ENCODE peak calls at places on chromosomes 6 and 20, in six cellular contexts. D is non-pigmented ciliary epithelial cell, S is NCI-H1092 treated with DMSO at 0.1 percent for 48 hours, W is Karpas-422, Y is left cardiac atrium, P is iris pigment epithelial cell. K is an unnamed sample.

GRCh38 chr6:110543106-110543505 is 66.7 kb upstream of the SLC22A16 start:
- DNase-seq in D (no peak), S (no peak), W (no peak), Y (no peak), P (no peak), K (no peak)

GRCh38 chr6:33418690-33419291 is 884 bp upstream of the CUTA start:
- DNase-seq in D (no peak), S (no peak), W (no peak), Y (no peak), P (peak; percentile 59), K (no peak)

GRCh38 chr6:44342489-44342888 is at the start of gene SPATS1:
- DNase-seq in D (no peak), S (peak; percentile 66), W (no peak), Y (no peak), P (peak; percentile 6), K (no peak)

GRCh38 chr6:18154507-18155272 is at the start of gene TPMT:
- DNase-seq in D (no peak), S (peak; percentile 93), W (peak; percentile 51), Y (peak; percentile 26), P (no peak), K (no peak)

GRCh38 chr6:16929814-16930213 is 168.6 kb upstream of the ATXN1 start:
- DNase-seq in D (peak; percentile 79), S (no peak), W (no peak), Y (no peak), P (peak; percentile 95), K (peak; percentile 98)

GRCh38 chr6:39360378-39360777 is 37.9 kb upstream of the KCNK16 start:
- DNase-seq in D (no peak), S (no peak), W (no peak), Y (no peak), P (no peak), K (no peak)

GRCh38 chr6:1787894-1788293 is 178.2 kb downstream of the FOXC1 start:
- DNase-seq in D (no peak), S (no peak), W (no peak), Y (peak; percentile 57), P (peak; percentile 92), K (peak; percentile 20)

GRCh38 chr20:62171245-62171644 is 11.6 kb upstream of the MTG2 start:
- DNase-seq in D (no peak), S (no peak), W (no peak), Y (no peak), P (no peak), K (no peak)

GRCh38 chr20:60206259-60206658 is 248.0 kb downstream of the CDH26 start:
- DNase-seq in D (peak; percentile 43), S (peak; percentile 19), W (peak; percentile 68), Y (no peak), P (peak; percentile 47), K (no peak)

GRCh38 chr6:122372647-122373046 is 26.8 kb upstream of the HSF2 start:
- DNase-seq in D (no peak), S (no peak), W (peak; percentile 53), Y (no peak), P (peak; percentile 13), K (no peak)

GRCh38 chr6:141152951-141153350 is 979.8 kb upstream of the GJE1 start:
- DNase-seq in D (no peak), S (no peak), W (no peak), Y (no peak), P (no peak), K (no peak)

GRCh38 chr6:81476881-81477280 is 275.6 kb downstream of the TENT5A start:
- DNase-seq in D (peak; percentile 19), S (no peak), W (no peak), Y (no peak), P (peak; percentile 46), K (no peak)

GRCh38 chr6:24931752-24932691 is 3.7 kb downstream of the RIPOR2 start:
- DNase-seq in D (peak; percentile 20), S (no peak), W (peak; percentile 63), Y (no peak), P (peak; percentile 72), K (no peak)

GRCh38 chr6:18155273-18155863 is at the start of gene KDM1B:
- DNase-seq in D (peak; percentile 87), S (peak; percentile 94), W (peak; percentile 99), Y (peak; percentile 98), P (peak; percentile 99), K (peak; percentile 96)

GRCh38 chr6:47512872-47513271 is 35.3 kb downstream of the CD2AP start:
- DNase-seq in D (no peak), S (no peak), W (no peak), Y (no peak), P (no peak), K (no peak)

GRCh38 chr6:137217801-137218472 is 1.2 kb downstream of the IFNGR1 start:
- DNase-seq in D (no peak), S (peak; percentile 6), W (peak; percentile 73), Y (peak; percentile 39), P (peak; percentile 52), K (no peak)

GRCh38 chr6:43831211-43831610 is 61.2 kb downstream of the VEGFA start:
- DNase-seq in D (no peak), S (no peak), W (no peak), Y (no peak), P (no peak), K (no peak)

GRCh38 chr6:71410164-71410566 is 121.6 kb downstream of the OGFRL1 start:
- DNase-seq in D (no peak), S (no peak), W (no peak), Y (no peak), P (no peak), K (no peak)

GRCh38 chr6:10303806-10304520 is 110.9 kb downstream of the TFAP2A start:
- DNase-seq in D (no peak), S (no peak), W (no peak), Y (no peak), P (no peak), K (no peak)

GRCh38 chr6:24802271-24803059 is 3.7 kb upstream of the ARMH2 start:
- DNase-seq in D (no peak), S (no peak), W (no peak), Y (no peak), P (no peak), K (no peak)